ENCODE peak calls at places on chromosome 12, in five cellular contexts. D is hippocampal formation, F is psoas muscle, I is NCI-H2081, H is testis. A is an unnamed sample.

GRCh38 chr12:116534341-116535121 is 24.6 kb upstream of the MAP1LC3B2 start:
- DNase-seq in H (peak), D (no peak), I (no peak), F (no peak), A (no peak)

GRCh38 chr12:32541754-32542374 is 137.2 kb upstream of the DNM1L start:
- DNase-seq in D (no peak), H (no peak), I (no peak), F (no peak), A (no peak)

GRCh38 chr12:56104815-56105476 is 587 bp downstream of the PA2G4 start:
- DNase-seq in I (peak), D (no peak), H (no peak), F (peak), A (peak)

GRCh38 chr12:68245071-68246021 is 8.1 kb downstream of the IL22 start:
- DNase-seq in D (no peak), F (no peak), H (peak), I (no peak), A (no peak)

GRCh38 chr12:68497702-68498101 is 113.0 kb upstream of the RAP1B start:
- DNase-seq in H (no peak), D (no peak), I (no peak), F (no peak), A (no peak)

GRCh38 chr12:121578230-121579189 is 2.3 kb downstream of the KDM2B start:
- DNase-seq in H (no peak), D (no peak), I (no peak), F (peak), A (peak)

GRCh38 chr12:95949801-95950206 is 6.7 kb downstream of the AMDHD1 start:
- DNase-seq in F (no peak), D (no peak), I (peak), H (no peak), A (no peak)

GRCh38 chr12:58425481-58426392 is 484.4 kb downstream of the ATP23 start:
- DNase-seq in H (peak), D (peak), F (peak), I (peak), A (no peak)

GRCh38 chr12:121905746-121906145 is 12.6 kb upstream of the CFAP251 start:
- DNase-seq in D (no peak), F (no peak), I (no peak), H (no peak), A (no peak)

GRCh38 chr12:81176796-81177195 is 98.9 kb downstream of the ACSS3 start:
- DNase-seq in F (no peak), I (no peak), D (no peak), H (no peak), A (no peak)

GRCh38 chr12:47870175-47870781 is 34.5 kb downstream of the VDR start:
- DNase-seq in H (peak), D (no peak), I (no peak), F (peak), A (peak)

GRCh38 chr12:55718020-55718419 is 2.2 kb upstream of the RDH5 start:
- DNase-seq in I (no peak), D (no peak), F (peak), H (peak), A (peak)

GRCh38 chr12:51000245-51000644 is 25.9 kb downstream of the SLC11A2 start:
- DNase-seq in D (no peak), F (no peak), I (no peak), H (no peak), A (no peak)

GRCh38 chr12:57543666-57544065 is 3.3 kb downstream of the DCTN2 start:
- DNase-seq in I (peak), H (no peak), D (no peak), F (no peak), A (no peak)

GRCh38 chr12:12648951-12649650 is 37.4 kb downstream of the CREBL2 start:
- DNase-seq in D (no peak), I (no peak), H (no peak), F (no peak), A (no peak)

GRCh38 chr12:43550831-43551270 is 1.2 kb downstream of the ADAMTS20 start:
- DNase-seq in I (no peak), H (no peak), F (no peak), D (no peak), A (no peak)

A was measured in aorta.